ENCODE peak calls at places on chromosomes 6 and 20, in six cellular contexts. M, G, B, I, W and H are unnamed samples.
A peak's percentile ranks its signal among the peaks of the same experiment; 100 is the strongest.

GRCh38 chr6:106510090-106510970 is 119.0 kb downstream of the RTN4IP1 start:
- DNase-seq in M (no peak), G (no peak), B (peak; percentile 40), I (no peak), W (peak; percentile 68), H (peak; percentile 52)

GRCh38 chr20:63542031-63542559 is 4.9 kb upstream of the PTK6 start:
- DNase-seq in M (no peak), G (no peak), B (no peak), I (no peak), W (no peak), H (no peak)

GRCh38 chr20:12113468-12114371 is 196.0 kb downstream of the BTBD3 start:
- DNase-seq in M (no peak), G (no peak), B (no peak), I (no peak), W (no peak), H (no peak)

GRCh38 chr6:169904051-169904922 is 152.9 kb downstream of the ERMARD start:
- DNase-seq in M (no peak), G (no peak), B (no peak), I (no peak), W (no peak), H (no peak)

GRCh38 chr20:49384437-49385434 is 97.7 kb downstream of the KCNB1 start:
- DNase-seq in M (no peak), G (peak; percentile 53), B (peak; percentile 79), I (peak; percentile 26), W (peak; percentile 64), H (peak; percentile 74)

GRCh38 chr6:39339111-39339510 is 16.6 kb upstream of the KCNK16 start:
- DNase-seq in M (no peak), G (no peak), B (no peak), I (no peak), W (no peak), H (no peak)

GRCh38 chr20:49281059-49281912 is 3.4 kb upstream of the ZNFX1 start:
- DNase-seq in M (no peak), G (no peak), B (peak; percentile 90), I (no peak), W (no peak), H (no peak)

GRCh38 chr6:102023977-102024657 is 630.6 kb downstream of the GRIK2 start:
- DNase-seq in M (no peak), G (no peak), B (no peak), I (no peak), W (no peak), H (peak; percentile 3)

GRCh38 chr6:570812-571211 is 86.1 kb downstream of the HUS1B start:
- DNase-seq in M (no peak), G (no peak), B (no peak), I (no peak), W (no peak), H (no peak)

GRCh38 chr6:38723783-38724182 is 8.7 kb downstream of the DNAH8 start:
- DNase-seq in M (no peak), G (no peak), B (no peak), I (no peak), W (no peak), H (no peak)

GRCh38 chr20:47950103-47950502 is 164.8 kb upstream of the SULF2 start:
- DNase-seq in M (no peak), G (no peak), B (no peak), I (no peak), W (peak; percentile 40), H (no peak)

GRCh38 chr6:140284871-140285270 is 910.4 kb upstream of the CITED2 start:
- DNase-seq in M (no peak), G (no peak), B (no peak), I (no peak), W (no peak), H (no peak)

GRCh38 chr6:105015482-105015881 is 58.6 kb downstream of the LIN28B start:
- DNase-seq in M (no peak), G (no peak), B (no peak), I (peak; percentile 61), W (no peak), H (no peak)

GRCh38 chr6:89368107-89368506 is 15.6 kb upstream of the UBE2J1 start:
- DNase-seq in M (no peak), G (no peak), B (peak; percentile 20), I (peak; percentile 45), W (peak; percentile 70), H (peak; percentile 54)

GRCh38 chr20:25284131-25284601 is 36.3 kb downstream of the PYGB start:
- DNase-seq in M (no peak), G (no peak), B (no peak), I (no peak), W (no peak), H (no peak)

GRCh38 chr20:46963196-46963529 is 68.5 kb downstream of the EYA2 start:
- DNase-seq in M (no peak), G (no peak), B (no peak), I (no peak), W (peak; percentile 77), H (no peak)

GRCh38 chr6:129500958-129501381 is 209.0 kb downstream of the ARHGAP18 start:
- DNase-seq in M (no peak), G (peak; percentile 61), B (peak; percentile 44), I (peak; percentile 7), W (peak; percentile 1), H (peak; percentile 33)

GRCh38 chr6:107230024-107230423 is 114.7 kb upstream of the BEND3 start:
- DNase-seq in M (no peak), G (no peak), B (no peak), I (no peak), W (no peak), H (no peak)

GRCh38 chr6:42140756-42141602 is 1.4 kb downstream of the C6orf132 start:
- DNase-seq in M (no peak), G (no peak), B (no peak), I (no peak), W (peak; percentile 84), H (no peak)

GRCh38 chr6:111727798-111728197 is 122.1 kb upstream of the TRAF3IP2 start:
- DNase-seq in M (no peak), G (peak; percentile 16), B (no peak), I (peak; percentile 20), W (peak; percentile 15), H (peak; percentile 12)

GRCh38 chr6:166556336-166556735 is 30.1 kb downstream of the RAMACL start:
- DNase-seq in M (no peak), G (no peak), B (no peak), I (peak; percentile 28), W (no peak), H (no peak)

GRCh38 chr6:130434174-130434873 is 68.5 kb downstream of the TMEM200A start:
- DNase-seq in M (no peak), G (peak; percentile 13), B (no peak), I (peak; percentile 73), W (no peak), H (no peak)

DNA sequence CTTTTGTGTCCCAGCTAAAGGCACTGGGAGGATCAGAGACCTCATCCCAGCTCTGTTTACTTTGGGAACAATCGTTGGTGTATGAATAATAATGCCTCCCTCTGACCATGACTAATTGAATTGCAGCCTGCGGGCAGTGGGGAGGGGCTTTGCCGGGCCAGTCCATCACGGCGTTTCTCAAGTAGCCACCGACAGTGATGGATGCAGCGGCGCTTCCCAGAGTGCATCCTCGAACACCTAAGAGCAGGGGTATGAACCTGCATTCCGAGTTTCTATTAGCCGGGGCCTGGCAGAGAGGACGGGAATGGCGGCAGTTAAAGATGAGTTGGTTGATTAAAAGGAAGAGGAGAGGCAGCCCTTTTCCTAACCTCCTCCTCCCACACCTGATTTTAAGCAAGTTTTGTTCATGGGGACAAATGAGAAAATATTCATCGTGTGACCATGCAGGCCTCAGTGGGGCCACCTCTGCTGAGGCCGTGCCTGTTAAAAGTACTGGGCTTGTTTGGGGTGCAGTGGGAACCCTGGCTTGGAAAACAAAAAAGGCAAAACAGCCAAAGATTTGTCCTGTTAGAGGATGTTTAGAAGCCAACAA is 154.1 kb downstream of the FOXA2 start:
- DNase-seq in M (no peak), G (no peak), B (peak; percentile 92), I (no peak), W (no peak), H (peak; percentile 88)
- TF ChIP-seq RAD21 in M (no peak), G (no peak), B (no peak), I (no peak), W (no peak), H (peak; percentile 48)

GRCh38 chr20:61429458-61430227 is 177.6 kb downstream of the CDH4 start:
- DNase-seq in M (no peak), G (no peak), B (no peak), I (no peak), W (no peak), H (no peak)

GRCh38 chr20:61426361-61426760 is 174.3 kb downstream of the CDH4 start:
- DNase-seq in M (no peak), G (no peak), B (no peak), I (no peak), W (no peak), H (no peak)

GRCh38 chr20:61433816-61434215 is 181.8 kb downstream of the CDH4 start:
- DNase-seq in M (no peak), G (no peak), B (no peak), I (no peak), W (no peak), H (no peak)

GRCh38 chr20:61434361-61434781 is 182.3 kb downstream of the CDH4 start:
- DNase-seq in M (no peak), G (no peak), B (no peak), I (peak; percentile 25), W (no peak), H (no peak)

DNA sequence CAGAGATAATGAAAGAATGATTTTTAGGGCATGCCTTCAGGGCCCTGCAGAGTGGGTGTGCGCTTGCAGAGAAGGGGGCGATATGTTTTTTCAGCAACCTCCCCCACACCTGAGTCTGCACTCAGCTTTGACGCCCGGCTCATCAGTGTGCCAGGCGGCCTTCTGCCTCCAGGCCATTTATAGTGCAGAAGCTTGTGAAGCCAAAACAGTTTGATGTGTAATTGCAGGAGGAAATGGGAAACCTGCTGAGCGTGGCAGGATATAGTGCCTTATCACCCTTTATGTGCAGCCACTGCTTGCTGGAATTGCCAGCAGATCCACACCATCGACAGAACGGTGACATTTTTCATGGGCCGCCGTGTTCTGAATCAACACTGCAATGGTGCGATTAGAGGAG is 178.2 kb downstream of the CDH4 start:
- DNase-seq in M (no peak), G (no peak), B (no peak), I (no peak), W (peak; percentile 42), H (no peak)
- H3K4me3 ChIP-seq in M (no peak overlapping the region), G (no peak overlapping the region), B (no peak overlapping the region), I (no peak overlapping the region), W (no peak overlapping the region), H (no peak overlapping the region)

GRCh38 chr6:54665246-54665645 is 181.3 kb upstream of the FAM83B start:
- DNase-seq in M (no peak), G (no peak), B (no peak), I (no peak), W (no peak), H (no peak)
- TF ChIP-seq RAD21 in M (no peak), G (no peak), B (no peak), I (no peak), W (no peak), H (no peak)

GRCh38 chr6:125918230-125918629 is 38.3 kb upstream of the HINT3 start:
- DNase-seq in M (no peak), G (no peak), B (no peak), I (no peak), W (no peak), H (no peak)

GRCh38 chr6:125922322-125922860 is 34.2 kb upstream of the HINT3 start:
- DNase-seq in M (no peak), G (no peak), B (no peak), I (no peak), W (no peak), H (no peak)

GRCh38 chr6:125923371-125923877 is 33.1 kb upstream of the HINT3 start:
- DNase-seq in M (no peak), G (no peak), B (no peak), I (no peak), W (no peak), H (no peak)

GRCh38 chr6:125919618-125920017 is 37.0 kb upstream of the HINT3 start:
- DNase-seq in M (no peak), G (no peak), B (no peak), I (no peak), W (no peak), H (no peak)

GRCh38 chr6:125918681-125919566 is 37.6 kb upstream of the HINT3 start:
- DNase-seq in M (peak; percentile 93), G (no peak), B (peak; percentile 97), I (peak; percentile 90), W (no peak), H (peak; percentile 92)
- H3K4me3 ChIP-seq in M (peak overlapping the region; percentile 62), G (no peak overlapping the region), B (peak overlapping the region; percentile 51), I (peak overlapping the region; percentile 39), W (no peak overlapping the region), H (peak overlapping the region; percentile 66)